ENCODE peak calls at places on chromosomes 12 and 14, in nine cellular contexts. B, Z, X, H, Y, T, A, P and S are unnamed samples.
A peak's percentile ranks its signal among the peaks of the same experiment; 100 is the strongest.

GRCh38 chr14:84770030-84770429 is 759.9 kb upstream of the FLRT2 start:
- DNase-seq in P (no peak), Z (no peak), H (no peak), T (no peak), Y (no peak), X (no peak), A (no peak), B (no peak), S (no peak)

GRCh38 chr12:58916891-58917570 is 3.3 kb downstream of the LRIG3 start:
- DNase-seq in A (no peak), Y (no peak), Z (no peak), X (no peak), P (peak; percentile 43), B (no peak), H (peak; percentile 81), T (no peak), S (peak; percentile 48)

GRCh38 chr14:102594514-102595175 is 2.2 kb downstream of the RCOR1 start:
- DNase-seq in A (peak; percentile 70), B (no peak), P (peak; percentile 75), Y (peak; percentile 42), T (peak; percentile 55), Z (no peak), X (peak; percentile 33), H (peak; percentile 72), S (peak; percentile 73)

GRCh38 chr12:83573676-83574075 is 887.0 kb downstream of the TMTC2 start:
- DNase-seq in P (peak; percentile 48), B (no peak), H (peak; percentile 79), T (no peak), Z (peak; percentile 1), Y (no peak), X (no peak), A (no peak), S (no peak)

GRCh38 chr12:130480887-130481286 is 143.2 kb downstream of the PIWIL1 start:
- DNase-seq in P (no peak), Y (no peak), Z (no peak), T (no peak), H (no peak), B (no peak), A (no peak), X (no peak), S (no peak)

GRCh38 chr12:113422030-113422900 is at the start of gene SDSL:
- DNase-seq in T (peak; percentile 16), B (peak; percentile 34), A (peak; percentile 48), H (peak; percentile 77), Z (peak; percentile 38), P (peak; percentile 94), X (no peak), Y (no peak), S (peak; percentile 90)

GRCh38 chr14:101899263-101899662 is 65.1 kb upstream of the DYNC1H1 start:
- DNase-seq in P (no peak), Y (no peak), A (no peak), T (no peak), Z (no peak), X (no peak), B (no peak), H (no peak), S (no peak)

GRCh38 chr14:75297417-75298040 is 18.9 kb downstream of the FOS start:
- DNase-seq in Z (no peak), P (no peak), A (no peak), X (no peak), H (no peak), T (no peak), Y (no peak), B (no peak), S (no peak)

GRCh38 chr14:22588419-22589095 is 467 bp downstream of the DAD1 start:
- DNase-seq in X (no peak), H (no peak), Z (no peak), T (no peak), B (no peak), Y (no peak), A (no peak), P (no peak), S (no peak)

GRCh38 chr12:54394281-54394719 is 9.8 kb upstream of the ZNF385A start:
- DNase-seq in A (peak; percentile 25), H (no peak), B (peak; percentile 9), Z (no peak), T (peak; percentile 54), Y (peak; percentile 37), P (peak; percentile 66), X (peak; percentile 33), S (peak; percentile 67)

GRCh38 chr12:113136128-113136989 is 798 bp upstream of the RASAL1 start:
- DNase-seq in X (no peak), Y (peak; percentile 54), P (no peak), A (no peak), B (peak; percentile 16), T (no peak), Z (no peak), H (no peak), S (no peak)

GRCh38 chr14:103169954-103170353 is 46.7 kb downstream of the TNFAIP2 start:
- DNase-seq in H (no peak), A (no peak), Y (no peak), T (no peak), Z (no peak), X (peak; percentile 4), P (no peak), B (no peak), S (no peak)

GRCh38 chr12:15796493-15797141 is 7.4 kb upstream of the EPS8 start:
- DNase-seq in P (peak; percentile 80), X (no peak), B (no peak), H (peak; percentile 67), Z (no peak), A (peak; percentile 37), Y (no peak), T (no peak), S (peak; percentile 58)